ENCODE peak calls at places on chromosomes 2 and 18, in ten cellular contexts. A is choroid plexus epithelial cell, T is heart right ventricle, Q is psoas muscle, M is endodermal cell, F is SK-N-SH, K is upper lobe of right lung, U is transverse colon, Y is prostate gland, Z is fibroblast of mammary gland. B is an unnamed sample.
A peak's percentile ranks its signal among the peaks of the same experiment; 100 is the strongest.

GRCh38 chr2:74864728-74865722 is 31.1 kb downstream of the HK2 start:
- DNase-seq in A (peak; percentile 36), T (no peak), Q (peak; percentile 57), M (peak; percentile 63), F (peak; percentile 46), K (peak; percentile 78), U (no peak), Y (no peak), Z (peak; percentile 47), B (no peak)

GRCh38 chr2:129231924-129232323 is 747.5 kb upstream of the RAB6C start:
- DNase-seq in A (no peak), T (no peak), Q (no peak), M (no peak), F (no peak), K (no peak), U (no peak), Y (no peak), Z (no peak), B (no peak)

GRCh38 chr2:38245114-38245641 is 131.9 kb downstream of the ATL2 start:
- DNase-seq in A (no peak), T (no peak), Q (no peak), M (no peak), F (no peak), K (no peak), U (no peak), Y (peak; percentile 52), Z (no peak), B (no peak)

GRCh38 chr2:85089464-85090072 is 43.6 kb upstream of the TCF7L1 start:
- DNase-seq in A (no peak), T (no peak), Q (no peak), M (peak; percentile 54), F (no peak), K (no peak), U (no peak), Y (no peak), Z (no peak), B (no peak)

GRCh38 chr2:227665189-227665940 is 1.2 kb upstream of the SCYGR5 start:
- DNase-seq in A (no peak), T (no peak), Q (no peak), M (no peak), F (no peak), K (no peak), U (no peak), Y (no peak), Z (no peak), B (no peak)

GRCh38 chr2:16973586-16974274 is 308.1 kb upstream of the CYRIA start:
- DNase-seq in A (peak; percentile 84), T (no peak), Q (no peak), M (no peak), F (no peak), K (no peak), U (no peak), Y (no peak), Z (peak; percentile 16), B (peak; percentile 50)

GRCh38 chr18:21548647-21549046 is 51.9 kb downstream of the ESCO1 start:
- DNase-seq in A (no peak), T (no peak), Q (no peak), M (no peak), F (no peak), K (no peak), U (no peak), Y (no peak), Z (no peak), B (no peak)

GRCh38 chr2:201768918-201769317 is 11.8 kb downstream of the ALS2 start:
- DNase-seq in A (peak; percentile 53), T (no peak), Q (no peak), M (no peak), F (no peak), K (no peak), U (no peak), Y (no peak), Z (no peak), B (peak; percentile 6)

GRCh38 chr2:173353556-173353955 is 1.1 kb upstream of the CDCA7 start:
- DNase-seq in A (no peak), T (no peak), Q (no peak), M (no peak), F (no peak), K (no peak), U (no peak), Y (no peak), Z (no peak), B (no peak)

GRCh38 chr2:200378652-200379290 is 72.3 kb downstream of the SPATS2L start:
- DNase-seq in A (no peak), T (no peak), Q (no peak), M (no peak), F (no peak), K (no peak), U (no peak), Y (no peak), Z (peak; percentile 65), B (no peak)
- H3K4me3 ChIP-seq in A (no peak overlapping the region), T (no peak overlapping the region), Q (no peak overlapping the region), M (peak overlapping the region; percentile 33), F (no peak overlapping the region), K (no peak overlapping the region), U (peak overlapping the region; percentile 8), Y (peak overlapping the region; percentile 15), Z (no peak overlapping the region), B (no peak overlapping the region)

DNA sequence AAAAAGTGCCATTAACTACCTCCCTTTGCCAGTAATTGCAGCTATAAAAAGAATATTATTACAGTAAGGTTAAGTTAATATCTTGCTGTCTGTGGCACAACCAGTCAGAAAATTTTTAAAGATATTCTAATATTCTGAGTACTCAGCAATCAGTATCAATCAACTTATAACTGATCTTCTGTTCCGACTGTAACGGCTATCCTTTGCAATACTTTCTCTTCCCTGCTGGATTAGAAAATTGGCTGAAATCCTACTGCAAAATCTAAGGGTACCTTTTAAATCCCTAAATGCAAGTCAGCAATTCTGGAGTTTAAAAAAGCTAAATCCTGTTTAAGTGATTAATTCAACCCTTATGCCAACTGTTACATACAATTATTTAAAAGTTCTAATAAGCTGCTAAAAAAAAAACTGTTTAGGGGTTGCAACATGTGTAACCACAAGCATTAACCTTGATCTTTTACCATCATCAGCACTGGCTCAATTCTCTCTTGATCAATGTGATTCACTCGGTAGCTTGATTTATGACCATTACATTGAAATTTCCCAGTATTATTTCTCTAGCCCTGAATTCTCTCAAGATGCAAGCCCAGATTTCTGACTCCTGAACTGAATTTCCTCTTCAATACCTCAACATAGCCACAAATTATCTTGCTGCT is 20.5 kb downstream of the GAREM1 start:
- DNase-seq in A (no peak), T (no peak), Q (no peak), M (no peak), F (no peak), K (no peak), U (no peak), Y (no peak), Z (peak; percentile 89), B (no peak)
- H3K4me3 ChIP-seq in A (no peak overlapping the region), T (no peak overlapping the region), Q (no peak overlapping the region), M (no peak overlapping the region), F (no peak overlapping the region), K (no peak overlapping the region), U (no peak overlapping the region), Y (no peak overlapping the region), Z (no peak overlapping the region), B (no peak overlapping the region)

DNA sequence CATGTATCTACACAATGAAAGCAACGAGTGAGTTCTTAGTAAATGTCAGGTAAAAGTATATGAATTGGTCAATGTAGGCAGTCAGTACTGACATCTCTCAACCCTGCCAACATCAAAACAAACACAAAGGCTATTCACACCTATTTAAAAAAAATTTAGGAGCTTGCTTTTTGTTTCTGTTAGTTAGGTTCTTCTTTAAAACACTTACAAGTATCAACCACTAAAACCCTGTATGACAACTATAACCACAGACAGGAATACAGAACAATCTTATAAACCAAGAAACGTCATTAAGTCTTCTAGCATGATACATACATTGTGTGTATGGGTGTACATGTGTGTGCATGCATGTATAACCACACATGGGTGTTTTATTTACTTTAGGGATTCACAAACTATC is 131.0 kb downstream of the TCF4 start:
- DNase-seq in A (no peak), T (no peak), Q (no peak), M (no peak), F (no peak), K (no peak), U (no peak), Y (no peak), Z (no peak), B (no peak)
- H3K4me3 ChIP-seq in A (no peak overlapping the region), T (no peak overlapping the region), Q (no peak overlapping the region), M (no peak overlapping the region), F (no peak overlapping the region), K (no peak overlapping the region), U (no peak overlapping the region), Y (no peak overlapping the region), Z (no peak overlapping the region), B (no peak overlapping the region)

GRCh38 chr2:8514748-8515389 is 167.0 kb upstream of the ID2 start:
- DNase-seq in A (no peak), T (no peak), Q (no peak), M (no peak), F (no peak), K (no peak), U (no peak), Y (no peak), Z (no peak), B (no peak)
- H3K4me3 ChIP-seq in A (no peak overlapping the region), T (no peak overlapping the region), Q (no peak overlapping the region), M (no peak overlapping the region), F (no peak overlapping the region), K (no peak overlapping the region), U (no peak overlapping the region), Y (no peak overlapping the region), Z (no peak overlapping the region), B (no peak overlapping the region)

GRCh38 chr2:111236027-111236426 is 115.3 kb downstream of the BCL2L11 start:
- DNase-seq in A (no peak), T (peak; percentile 58), Q (no peak), M (peak; percentile 34), F (no peak), K (no peak), U (no peak), Y (peak; percentile 86), Z (no peak), B (no peak)

GRCh38 chr2:111239107-111239506 is 118.4 kb downstream of the BCL2L11 start:
- DNase-seq in A (no peak), T (no peak), Q (no peak), M (no peak), F (no peak), K (no peak), U (no peak), Y (no peak), Z (no peak), B (no peak)

GRCh38 chr2:111239581-111240249 is 119.0 kb downstream of the BCL2L11 start:
- DNase-seq in A (no peak), T (no peak), Q (no peak), M (no peak), F (no peak), K (no peak), U (no peak), Y (no peak), Z (no peak), B (no peak)

GRCh38 chr2:111235616-111236015 is 114.9 kb downstream of the BCL2L11 start:
- DNase-seq in A (no peak), T (no peak), Q (no peak), M (peak; percentile 14), F (no peak), K (no peak), U (no peak), Y (no peak), Z (no peak), B (no peak)

GRCh38 chr2:111238336-111238735 is 117.6 kb downstream of the BCL2L11 start:
- DNase-seq in A (no peak), T (no peak), Q (no peak), M (no peak), F (no peak), K (no peak), U (no peak), Y (no peak), Z (no peak), B (no peak)
- H3K4me3 ChIP-seq in A (no peak overlapping the region), T (no peak overlapping the region), Q (no peak overlapping the region), M (no peak overlapping the region), F (no peak overlapping the region), K (no peak overlapping the region), U (no peak overlapping the region), Y (no peak overlapping the region), Z (no peak overlapping the region), B (no peak overlapping the region)